ENCODE peak calls at places on chromosomes 2 and 18, in seven cellular contexts. B, R, H, E, N, I and K are unnamed samples.

GRCh38 chr18:46632401-46633089 is 24.5 kb downstream of the LOXHD1 start:
- DNase-seq in I (no peak), H (peak; percentile 53), E (peak; percentile 88), N (peak; percentile 74), B (peak; percentile 74), R (no peak), K (no peak)

GRCh38 chr2:220580113-220580512 is 952.7 kb downstream of the SLC4A3 start:
- DNase-seq in I (no peak), B (no peak), H (no peak), E (no peak), N (no peak), R (no peak), K (no peak)

GRCh38 chr2:210190345-210190744 is 19.1 kb upstream of the KANSL1L start:
- DNase-seq in H (no peak), N (no peak), E (no peak), I (no peak), R (no peak), B (peak; percentile 74), K (no peak)

GRCh38 chr2:109438773-109439191 is 175.0 kb downstream of the SEPTIN10 start:
- DNase-seq in B (no peak), R (no peak), N (peak; percentile 76), I (no peak), H (no peak), E (no peak), K (peak; percentile 85)

GRCh38 chr2:30106543-30106942 is 40.3 kb upstream of the YPEL5 start:
- DNase-seq in N (no peak), B (no peak), H (no peak), E (no peak), I (no peak), R (no peak), K (no peak)

GRCh38 chr2:241041557-241042158 is 43.2 kb downstream of the SNED1 start:
- DNase-seq in N (no peak), R (no peak), I (no peak), B (no peak), E (no peak), H (no peak), K (no peak)

GRCh38 chr18:57856707-57857280 is 53.7 kb upstream of the ATP8B1 start:
- DNase-seq in R (no peak), B (no peak), H (no peak), I (no peak), N (no peak), E (no peak), K (no peak)

GRCh38 chr2:64212346-64212745 is 68.1 kb upstream of the PELI1 start:
- DNase-seq in H (no peak), N (no peak), R (no peak), E (no peak), I (no peak), B (no peak), K (no peak)

GRCh38 chr2:175441361-175441760 is 259.9 kb upstream of the ATP5MC3 start:
- DNase-seq in H (no peak), E (no peak), R (no peak), I (no peak), B (no peak), N (no peak), K (no peak)

GRCh38 chr2:56410140-56410539 is 226.3 kb downstream of the CCDC85A start:
- DNase-seq in B (no peak), N (no peak), E (no peak), R (no peak), H (no peak), I (no peak), K (no peak)

GRCh38 chr2:45009928-45010705 is 865 bp upstream of the SIX2 start:
- DNase-seq in R (no peak), I (no peak), E (no peak), H (no peak), B (no peak), N (no peak), K (peak; percentile 60)

GRCh38 chr18:7657937-7658336 is 90.8 kb downstream of the PTPRM start:
- DNase-seq in E (no peak), I (no peak), R (no peak), N (no peak), B (no peak), H (no peak), K (no peak)

GRCh38 chr18:47775961-47776360 is 154.5 kb downstream of the SMAD2 start:
- DNase-seq in E (no peak), R (no peak), I (no peak), B (no peak), H (no peak), N (peak; percentile 24), K (no peak)

GRCh38 chr2:71544919-71545571 is 91.7 kb downstream of the DYSF start:
- DNase-seq in R (no peak), E (no peak), B (no peak), N (no peak), I (no peak), H (no peak), K (no peak)